ENCODE peak calls at places on chromosomes 12 and 14, in eight cellular contexts. Z is SK-N-SH; T is A549; B is astrocyte of the cerebellum; Q is ovary; L is H7; M is CD8-positive, alpha-beta memory T cell; N is fibroblast of lung. E is an unnamed sample.

GRCh38 chr14:91372680-91373495 is 44.7 kb downstream of the CCDC88C start:
- DNase-seq in L (no peak), N (no peak), M (peak; percentile 79), B (no peak), Q (no peak), Z (peak; percentile 70), T (no peak), E (no peak)

GRCh38 chr14:38184132-38184531 is 23.6 kb upstream of the SSTR1 start:
- DNase-seq in B (no peak), Z (no peak), Q (no peak), L (no peak), N (no peak), T (no peak), M (no peak), E (no peak)

GRCh38 chr12:51150777-51151176 is 22.2 kb downstream of the TFCP2 start:
- DNase-seq in M (no peak), Q (no peak), Z (no peak), B (no peak), T (no peak), N (no peak), L (no peak), E (no peak)

GRCh38 chr14:89856871-89857345 is 97.6 kb downstream of the EFCAB11 start:
- DNase-seq in M (no peak), T (peak; percentile 25), Z (no peak), B (no peak), L (no peak), N (peak; percentile 29), Q (no peak), E (no peak)

GRCh38 chr14:58313699-58314098 is 15.3 kb downstream of the ARID4A start:
- DNase-seq in L (no peak), M (no peak), N (no peak), Z (no peak), T (no peak), Q (no peak), B (no peak), E (no peak)

GRCh38 chr12:106957617-106958016 is 1.9 kb downstream of the TMEM263 start:
- DNase-seq in Z (no peak), N (no peak), T (no peak), L (no peak), Q (no peak), M (no peak), B (no peak), E (no peak)

GRCh38 chr14:83838221-83838620 is 1691.7 kb upstream of the FLRT2 start:
- DNase-seq in L (no peak), T (no peak), N (peak; percentile 12), B (no peak), M (no peak), Q (no peak), Z (no peak), E (no peak)

GRCh38 chr14:28542040-28542439 is 224.5 kb upstream of the FOXG1 start:
- DNase-seq in Z (no peak), B (peak; percentile 19), L (no peak), N (peak; percentile 53), T (no peak), Q (no peak), M (no peak), E (no peak)

GRCh38 chr14:28820677-28821076 is 54.1 kb downstream of the FOXG1 start:
- DNase-seq in M (no peak), T (no peak), N (no peak), B (no peak), L (no peak), Q (no peak), Z (no peak), E (no peak)

GRCh38 chr12:2264622-2265306 is 212.0 kb downstream of the CACNA1C start:
- DNase-seq in Z (no peak), M (no peak), T (no peak), B (peak; percentile 80), N (peak; percentile 92), L (no peak), Q (no peak), E (peak; percentile 61)

GRCh38 chr12:122471324-122472226 is 29.2 kb downstream of the ZCCHC8 start:
- DNase-seq in Z (peak; percentile 58), L (peak; percentile 54), Q (no peak), B (peak; percentile 72), N (peak; percentile 87), M (peak; percentile 54), T (peak; percentile 83), E (no peak)

GRCh38 chr14:23021479-23021878 is 11.5 kb upstream of the C14orf93 start:
- DNase-seq in Q (no peak), Z (no peak), M (no peak), T (no peak), B (no peak), N (no peak), L (no peak), E (no peak)

GRCh38 chr14:55588259-55588699 is 8.3 kb downstream of the KTN1 start:
- DNase-seq in L (no peak), Z (no peak), M (no peak), T (no peak), B (no peak), N (peak; percentile 57), Q (no peak), E (no peak)

GRCh38 chr12:110649341-110649847 is 35.5 kb downstream of the TCTN1 start:
- DNase-seq in N (peak; percentile 29), Z (peak; percentile 69), M (no peak), T (no peak), Q (no peak), L (peak; percentile 44), B (no peak), E (no peak)

GRCh38 chr14:39268393-39268792 is 34.7 kb downstream of the MIA2 start:
- DNase-seq in Z (no peak), T (peak; percentile 15), B (no peak), N (peak; percentile 27), L (no peak), Q (no peak), M (no peak), E (no peak)

GRCh38 chr12:66516133-66516532 is 162.7 kb downstream of the GRIP1 start:
- DNase-seq in M (no peak), Q (no peak), N (no peak), B (peak; percentile 12), L (peak; percentile 35), Z (no peak), T (no peak), E (no peak)

GRCh38 chr14:36151335-36151734 is 25.2 kb downstream of the PTCSC3 start:
- DNase-seq in L (no peak), B (no peak), Q (no peak), M (no peak), Z (no peak), T (no peak), N (no peak), E (no peak)

GRCh38 chr14:45610303-45610702 is 357.3 kb upstream of the MIS18BP1 start:
- DNase-seq in T (peak; percentile 1), L (no peak), M (no peak), Z (no peak), B (no peak), Q (no peak), N (peak; percentile 1), E (no peak)

GRCh38 chr12:72272731-72273498 is 745 bp downstream of the TRHDE start:
- DNase-seq in Q (peak; percentile 53), T (no peak), Z (peak; percentile 41), L (peak; percentile 65), N (peak; percentile 73), B (no peak), M (no peak), E (no peak)
- H3K4me3 ChIP-seq in Q (peak overlapping the region; percentile 60), T (peak overlapping the region; percentile 49), Z (peak overlapping the region; percentile 69), L (peak overlapping the region; percentile 73), N (peak overlapping the region; percentile 59), B (peak overlapping the region; percentile 79), M (no peak overlapping the region), E (peak overlapping the region; percentile 63)

DNA sequence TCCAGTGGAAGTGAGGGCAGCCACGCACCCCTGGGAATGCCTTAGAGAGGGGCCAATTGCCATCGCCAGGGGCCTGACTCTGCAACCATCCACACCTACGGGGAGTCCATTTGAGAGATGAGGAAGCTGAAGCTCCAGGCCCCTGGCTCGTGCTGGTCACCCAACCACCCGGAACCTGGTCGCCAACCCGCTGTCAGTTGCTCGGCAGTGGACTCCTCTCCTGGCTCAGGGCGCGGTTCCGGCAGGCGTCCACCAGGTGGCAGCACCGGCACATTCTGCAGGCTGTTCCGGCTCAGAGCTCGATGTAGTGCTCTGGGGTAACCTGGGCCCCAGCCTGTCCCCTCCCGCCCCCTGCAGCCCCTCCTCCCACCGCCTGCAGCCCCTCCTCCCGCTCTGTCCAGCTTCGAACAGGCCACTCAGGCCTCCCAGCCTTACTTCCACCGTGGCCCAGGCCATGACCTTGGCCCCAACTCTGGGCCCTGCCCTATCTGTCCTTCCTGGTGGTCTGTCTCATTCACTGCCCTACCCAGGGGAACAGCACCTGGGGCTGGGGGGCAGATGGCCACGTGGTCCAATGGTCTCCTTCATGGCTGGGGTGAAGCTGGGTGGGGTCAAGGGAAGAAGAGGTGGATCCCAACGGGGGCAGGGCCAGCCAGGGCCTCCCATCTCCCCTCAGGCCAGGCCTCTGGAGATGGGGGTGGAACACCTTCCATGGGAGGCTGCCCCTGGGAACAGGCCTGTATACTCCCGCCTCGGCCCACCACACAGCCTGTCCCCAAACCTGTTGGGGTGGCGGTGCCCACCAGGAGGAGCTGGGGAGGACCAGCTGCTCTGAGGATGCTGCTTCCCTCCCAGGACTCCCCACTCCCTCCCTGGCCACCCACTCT is 15.7 kb downstream of the SIVA1 start:
- DNase-seq in Z (peak; percentile 94), L (peak; percentile 99), T (peak; percentile 86), B (peak; percentile 53), N (peak; percentile 81), Q (peak; percentile 91), M (peak; percentile 91), E (peak; percentile 94)
- H3K4me3 ChIP-seq in Z (no peak overlapping the region), L (no peak overlapping the region), T (no peak overlapping the region), B (no peak overlapping the region), N (no peak overlapping the region), Q (no peak overlapping the region), M (no peak overlapping the region), E (no peak overlapping the region)

GRCh38 chr12:20040844-20041243 is 327.5 kb upstream of the PDE3A start:
- DNase-seq in T (no peak), N (no peak), L (peak; percentile 19), Q (no peak), Z (no peak), B (peak; percentile 5), M (no peak), E (no peak)

GRCh38 chr12:20044836-20045235 is 323.5 kb upstream of the PDE3A start:
- DNase-seq in Z (peak; percentile 10), L (no peak), M (no peak), Q (no peak), T (peak; percentile 2), N (peak; percentile 54), B (no peak), E (no peak)

GRCh38 chr12:20044304-20044703 is 324.0 kb upstream of the PDE3A start:
- DNase-seq in M (no peak), L (no peak), T (no peak), Q (no peak), B (no peak), Z (peak; percentile 6), N (no peak), E (no peak)

GRCh38 chr12:20040194-20040593 is 328.1 kb upstream of the PDE3A start:
- DNase-seq in Q (no peak), T (no peak), Z (no peak), B (no peak), M (no peak), L (no peak), N (no peak), E (no peak)
- H3K4me3 ChIP-seq in Q (no peak overlapping the region), T (no peak overlapping the region), Z (no peak overlapping the region), B (no peak overlapping the region), M (no peak overlapping the region), L (no peak overlapping the region), N (no peak overlapping the region), E (no peak overlapping the region)

GRCh38 chr14:105853089-105853906 is 326.9 kb downstream of the TMEM121 start:
- DNase-seq in B (no peak), L (peak; percentile 33), N (no peak), T (no peak), M (peak; percentile 30), Z (peak; percentile 87), Q (no peak), E (peak; percentile 74)
- H3K4me3 ChIP-seq in B (no peak overlapping the region), L (no peak overlapping the region), N (no peak overlapping the region), T (no peak overlapping the region), M (no peak overlapping the region), Z (no peak overlapping the region), Q (no peak overlapping the region), E (no peak overlapping the region)

GRCh38 chr14:24204163-24205146 is 1.0 kb upstream of the TSSK4 start:
- DNase-seq in Z (no peak), L (peak; percentile 16), Q (no peak), N (no peak), M (no peak), T (no peak), B (no peak), E (no peak)
- H3K4me3 ChIP-seq in Z (no peak overlapping the region), L (no peak overlapping the region), Q (no peak overlapping the region), N (no peak overlapping the region), M (no peak overlapping the region), T (no peak overlapping the region), B (no peak overlapping the region), E (no peak overlapping the region)

E was measured in suprapubic skin.